ENCODE peak calls at places on chromosomes 16 and 17, in ten cellular contexts. I, L, K, S, U, Q, F, J, H and M are unnamed samples.

GRCh38 chr16:19284207-19284606 is 1.3 kb upstream of the CLEC19A start:
- DNase-seq in I (no peak), L (peak; percentile 71), K (peak; percentile 81), S (peak; percentile 68), U (no peak), Q (no peak), F (peak; percentile 65), J (no peak), H (no peak), M (no peak)

GRCh38 chr17:76417499-76418143 is 33.2 kb downstream of the SPHK1 start:
- DNase-seq in I (no peak), L (no peak), K (peak; percentile 40), S (no peak), U (no peak), Q (no peak), F (no peak), J (no peak), H (no peak), M (no peak)

GRCh38 chr17:19703776-19704371 is 12.5 kb downstream of the SLC47A2 start:
- DNase-seq in I (no peak), L (no peak), K (peak; percentile 96), S (no peak), U (no peak), Q (no peak), F (no peak), J (no peak), H (no peak), M (no peak)

GRCh38 chr16:67893791-67894399 is 841 bp downstream of the PSKH1 start:
- DNase-seq in I (no peak), L (no peak), K (no peak), S (no peak), U (no peak), Q (no peak), F (no peak), J (no peak), H (no peak), M (no peak)

GRCh38 chr17:64223931-64224657 is 39.0 kb downstream of the TEX2 start:
- DNase-seq in I (no peak), L (no peak), K (no peak), S (no peak), U (no peak), Q (no peak), F (no peak), J (no peak), H (no peak), M (no peak)

GRCh38 chr17:66441012-66441703 is 138.7 kb downstream of the PRKCA start:
- DNase-seq in I (no peak), L (no peak), K (no peak), S (no peak), U (no peak), Q (no peak), F (no peak), J (no peak), H (no peak), M (no peak)

GRCh38 chr16:20916289-20916688 is 15.7 kb downstream of the LYRM1 start:
- DNase-seq in I (no peak), L (no peak), K (no peak), S (no peak), U (no peak), Q (no peak), F (no peak), J (no peak), H (no peak), M (no peak)

GRCh38 chr17:3905017-3905486 is 11.2 kb downstream of the P2RX1 start:
- DNase-seq in I (no peak), L (no peak), K (no peak), S (no peak), U (no peak), Q (no peak), F (peak; percentile 48), J (no peak), H (no peak), M (no peak)

GRCh38 chr17:17408236-17408794 is 68.5 kb upstream of the MED9 start:
- DNase-seq in I (no peak), L (no peak), K (no peak), S (no peak), U (peak; percentile 78), Q (no peak), F (no peak), J (no peak), H (no peak), M (no peak)

GRCh38 chr17:7080445-7081041 is 492 bp upstream of the CLEC10A start:
- DNase-seq in I (no peak), L (no peak), K (no peak), S (peak; percentile 39), U (no peak), Q (no peak), F (no peak), J (no peak), H (no peak), M (no peak)

GRCh38 chr17:48545022-48545376 is at the start of gene HOXB2:
- DNase-seq in I (no peak), L (no peak), K (peak; percentile 59), S (no peak), U (peak; percentile 81), Q (no peak), F (no peak), J (no peak), H (no peak), M (peak; percentile 82)

GRCh38 chr17:48544356-48545021 is 420 bp downstream of the HOXB2 start:
- DNase-seq in I (no peak), L (peak; percentile 82), K (peak; percentile 87), S (peak; percentile 74), U (peak; percentile 98), Q (no peak), F (peak; percentile 95), J (no peak), H (no peak), M (peak; percentile 75)

GRCh38 chr17:48543854-48544355 is 1.0 kb downstream of the HOXB2 start:
- DNase-seq in I (no peak), L (no peak), K (no peak), S (no peak), U (no peak), Q (no peak), F (no peak), J (no peak), H (no peak), M (no peak)

GRCh38 chr17:48546187-48546923 is 1.4 kb upstream of the HOXB2 start:
- DNase-seq in I (no peak), L (no peak), K (no peak), S (no peak), U (peak; percentile 83), Q (no peak), F (no peak), J (no peak), H (no peak), M (no peak)

GRCh38 chr17:48545539-48545938 is 630 bp upstream of the HOXB2 start:
- DNase-seq in I (no peak), L (no peak), K (no peak), S (no peak), U (no peak), Q (no peak), F (no peak), J (no peak), H (no peak), M (no peak)
- H3K27me3 ChIP-seq in I (no peaks in the 10 kb centered on the region), L (peaks cover 31% of the 10 kb centered on the region), K (no peaks in the 10 kb centered on the region), S (no peaks in the 10 kb centered on the region), U (no peaks in the 10 kb centered on the region), Q (peaks cover 96% of the 10 kb centered on the region), F (no peaks in the 10 kb centered on the region), J (no peaks in the 10 kb centered on the region), H (peaks cover 96% of the 10 kb centered on the region), M (no peaks in the 10 kb centered on the region)

DNA sequence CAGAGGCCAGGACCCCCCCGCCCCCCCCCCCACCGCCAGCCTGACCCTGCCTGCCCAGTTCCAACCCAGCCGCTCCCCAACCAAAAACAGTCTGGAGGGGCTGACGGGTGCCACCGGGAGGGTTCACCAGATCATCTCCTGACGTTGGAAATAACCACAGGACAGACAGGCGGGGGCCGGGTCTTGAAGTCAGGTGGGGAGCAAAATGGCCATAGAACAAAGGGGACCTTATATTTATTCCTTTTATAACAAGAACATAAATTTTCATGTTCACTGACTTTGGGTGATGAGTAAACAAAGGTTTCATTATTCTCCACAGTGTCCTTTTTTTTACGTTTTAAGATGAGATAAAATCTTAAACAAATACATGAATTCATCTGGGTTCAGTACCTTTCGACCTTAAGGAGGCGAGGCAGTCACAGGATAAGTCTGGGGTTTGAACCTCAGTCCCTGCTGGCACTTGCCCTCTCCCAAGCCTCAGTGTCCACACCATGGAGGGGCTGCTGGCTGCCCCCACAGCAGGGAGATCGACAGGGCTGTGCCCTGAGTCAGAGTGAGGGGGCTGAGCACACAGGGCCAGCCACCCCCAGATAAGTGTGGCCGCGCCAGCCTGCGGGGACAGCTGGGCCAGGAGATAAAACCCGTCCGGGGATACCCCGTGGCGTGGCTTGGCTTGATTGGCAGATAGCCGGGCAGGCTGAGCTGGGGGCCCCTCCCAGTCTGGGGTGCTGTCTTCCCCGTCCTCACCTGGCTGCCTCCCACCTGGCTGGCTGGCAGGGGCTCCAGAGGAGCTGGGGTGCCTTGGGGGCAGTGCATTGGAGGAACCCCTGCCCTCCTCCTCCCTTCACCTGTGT is 15.0 kb downstream of the SLC7A5 start:
- DNase-seq in I (no peak), L (no peak), K (no peak), S (no peak), U (no peak), Q (no peak), F (no peak), J (no peak), H (peak; percentile 55), M (no peak)
- H3K4me1 ChIP-seq in I (peaks cover 89% of the 10 kb centered on the region), L (peaks cover 67% of the 10 kb centered on the region), K (peaks cover 9% of the 10 kb centered on the region), S (peaks cover 7% of the 10 kb centered on the region), U (peaks cover 16% of the 10 kb centered on the region), Q (peaks cover 13% of the 10 kb centered on the region), F (no peaks in the 10 kb centered on the region), J (peaks cover 54% of the 10 kb centered on the region), H (peaks cover 60% of the 10 kb centered on the region), M (peaks cover 20% of the 10 kb centered on the region)

DNA sequence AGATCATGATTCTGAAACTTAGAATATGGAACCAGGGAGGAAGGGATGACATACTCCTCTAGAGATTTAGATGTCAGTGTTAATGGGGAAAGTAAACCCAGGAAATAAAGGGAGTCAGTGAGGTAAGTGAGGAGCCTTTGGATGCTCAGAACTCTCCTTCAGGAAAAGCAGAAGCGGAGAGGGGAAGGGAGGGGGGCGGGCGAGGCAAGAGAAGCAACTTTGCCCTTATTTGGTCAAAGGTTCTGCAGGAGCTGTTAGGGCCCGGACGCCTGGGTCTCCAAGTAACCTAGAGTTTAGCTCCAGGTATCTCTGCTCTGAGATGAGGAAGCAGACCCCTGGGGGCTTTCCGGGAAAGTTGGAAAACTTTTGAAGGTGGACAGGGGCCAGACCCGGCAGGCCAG is 1.3 kb downstream of the PFN1 start:
- DNase-seq in I (no peak), L (no peak), K (no peak), S (no peak), U (no peak), Q (no peak), F (peak; percentile 56), J (no peak), H (no peak), M (no peak)
- H3K36me3 ChIP-seq in I (peaks cover 14% of the 10 kb centered on the region), L (peaks cover 53% of the 10 kb centered on the region), K (peaks cover 48% of the 10 kb centered on the region), S (peaks cover 12% of the 10 kb centered on the region), U (peaks cover 27% of the 10 kb centered on the region), Q (peaks cover 38% of the 10 kb centered on the region), F (no peaks in the 10 kb centered on the region), J (peaks cover 41% of the 10 kb centered on the region), H (peaks cover 24% of the 10 kb centered on the region), M (peaks cover 57% of the 10 kb centered on the region)

DNA sequence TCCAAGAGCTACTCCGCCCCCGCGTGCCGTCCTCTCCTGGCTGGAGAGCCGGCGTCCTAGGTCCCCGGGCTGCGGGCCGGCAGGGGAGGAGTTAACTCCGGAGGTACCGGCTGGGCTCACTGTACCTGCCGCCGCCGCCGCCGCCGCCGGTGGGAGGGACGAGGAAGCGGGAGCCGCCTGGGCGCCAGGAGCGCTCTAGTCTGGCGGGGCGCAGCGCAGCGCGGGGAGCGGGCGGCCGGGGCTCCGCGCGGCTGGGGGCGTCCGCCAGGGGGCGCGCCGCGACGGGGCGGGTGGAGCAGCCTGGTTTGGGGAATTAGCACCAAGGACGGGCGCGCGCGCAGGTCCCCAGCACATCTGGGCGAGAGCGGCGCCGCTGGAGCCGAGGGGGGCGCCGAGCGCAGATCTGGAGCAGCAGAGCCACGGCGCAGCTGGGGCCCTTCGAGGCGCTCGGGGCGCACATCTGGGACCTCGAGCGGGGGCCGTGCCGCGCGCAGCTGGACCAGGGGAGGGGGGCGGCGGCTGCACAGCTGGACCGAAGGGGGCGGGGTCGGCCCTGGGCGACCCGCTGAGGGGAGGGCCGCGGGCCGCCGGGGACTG is at the start of gene NXPH3:
- DNase-seq in I (no peak), L (peak; percentile 65), K (no peak), S (peak; percentile 60), U (peak; percentile 27), Q (peak; percentile 70), F (peak; percentile 85), J (peak; percentile 65), H (peak; percentile 60), M (peak; percentile 82)
- H3K27me3 ChIP-seq in I (no peaks in the 10 kb centered on the region), L (no peaks in the 10 kb centered on the region), K (peaks cover 6% of the 10 kb centered on the region), S (no peaks in the 10 kb centered on the region), U (peaks cover 27% of the 10 kb centered on the region), Q (peaks cover 75% of the 10 kb centered on the region), F (no peaks in the 10 kb centered on the region), J (peaks cover 18% of the 10 kb centered on the region), H (peaks cover 64% of the 10 kb centered on the region), M (no peaks in the 10 kb centered on the region)